ENCODE peak calls at places on chromosomes 6 and 20, in six cellular contexts. O, C, Z, M, B and U are unnamed samples.

GRCh38 chr20:32539817-32540675 is 45.1 kb downstream of the NOL4L start:
- DNase-seq in O (no peak), C (no peak), Z (no peak), M (no peak), B (peak; percentile 71), U (peak; percentile 44)

GRCh38 chr20:6959900-6960312 is 192.4 kb downstream of the BMP2 start:
- DNase-seq in O (no peak), C (no peak), Z (no peak), M (no peak), B (peak; percentile 51), U (no peak)

GRCh38 chr6:106158816-106159215 is 72.7 kb downstream of the PRDM1 start:
- DNase-seq in O (no peak), C (no peak), Z (no peak), M (no peak), B (no peak), U (no peak)

GRCh38 chr6:160248538-160248937 is 10.1 kb downstream of the SLC22A2 start:
- DNase-seq in O (no peak), C (peak; percentile 57), Z (no peak), M (no peak), B (no peak), U (no peak)

GRCh38 chr6:109260126-109260525 is 122.1 kb downstream of the CD164 start:
- DNase-seq in O (no peak), C (no peak), Z (no peak), M (no peak), B (no peak), U (no peak)

GRCh38 chr20:25327521-25328235 is 63.0 kb downstream of the ABHD12 start:
- DNase-seq in O (no peak), C (no peak), Z (no peak), M (no peak), B (no peak), U (no peak)

GRCh38 chr6:127496471-127496870 is 22.7 kb downstream of the MTCL3 start:
- DNase-seq in O (no peak), C (no peak), Z (no peak), M (no peak), B (no peak), U (no peak)

GRCh38 chr6:43835872-43836419 is 65.9 kb downstream of the VEGFA start:
- DNase-seq in O (no peak), C (no peak), Z (no peak), M (no peak), B (no peak), U (no peak)

GRCh38 chr6:151160869-151161268 is 78.9 kb upstream of the AKAP12 start:
- DNase-seq in O (no peak), C (no peak), Z (no peak), M (no peak), B (peak; percentile 58), U (no peak)

GRCh38 chr6:48733581-48733980 is 622.6 kb upstream of the PTCHD4 start:
- DNase-seq in O (no peak), C (no peak), Z (no peak), M (no peak), B (no peak), U (no peak)

GRCh38 chr20:57411406-57412283 is 20.4 kb downstream of the RBM38 start:
- DNase-seq in O (no peak), C (no peak), Z (no peak), M (no peak), B (no peak), U (no peak)

GRCh38 chr6:162200945-162201692 is 526.4 kb downstream of the PRKN start:
- DNase-seq in O (no peak), C (no peak), Z (peak; percentile 39), M (no peak), B (no peak), U (no peak)

GRCh38 chr6:139990865-139991264 is 616.4 kb upstream of the CITED2 start:
- DNase-seq in O (no peak), C (peak; percentile 46), Z (no peak), M (no peak), B (peak; percentile 45), U (no peak)

GRCh38 chr6:87710090-87710489 is 8.1 kb upstream of the AKIRIN2 start:
- DNase-seq in O (no peak), C (no peak), Z (no peak), M (no peak), B (no peak), U (no peak)

GRCh38 chr6:35051393-35051792 is 89.7 kb downstream of the TCP11 start:
- DNase-seq in O (no peak), C (no peak), Z (no peak), M (no peak), B (no peak), U (no peak)

GRCh38 chr6:109053285-109053684 is 41.4 kb downstream of the SESN1 start:
- DNase-seq in O (no peak), C (no peak), Z (no peak), M (no peak), B (no peak), U (no peak)

GRCh38 chr6:13565921-13566320 is 8.5 kb upstream of the SIRT5 start:
- DNase-seq in O (no peak), C (no peak), Z (no peak), M (no peak), B (no peak), U (no peak)

GRCh38 chr20:3165473-3166337 is 6.0 kb upstream of the FASTKD5 start:
- DNase-seq in O (peak; percentile 37), C (no peak), Z (no peak), M (no peak), B (no peak), U (no peak)

GRCh38 chr6:154829970-154830369 is 96.8 kb downstream of the SCAF8 start:
- DNase-seq in O (no peak), C (no peak), Z (no peak), M (no peak), B (no peak), U (no peak)

GRCh38 chr6:84860954-84861353 is 96.6 kb upstream of the TBX18 start:
- DNase-seq in O (no peak), C (no peak), Z (no peak), M (no peak), B (no peak), U (no peak)

GRCh38 chr6:168606722-168607121 is 165.7 kb downstream of the SMOC2 start:
- DNase-seq in O (no peak), C (no peak), Z (no peak), M (no peak), B (no peak), U (no peak)

GRCh38 chr6:40582892-40583291 is 4.3 kb downstream of the LRFN2 start:
- DNase-seq in O (no peak), C (no peak), Z (no peak), M (no peak), B (no peak), U (no peak)

GRCh38 chr6:82370788-82371187 is 7.2 kb downstream of the TPBG start:
- DNase-seq in O (no peak), C (no peak), Z (no peak), M (no peak), B (no peak), U (no peak)

DNA sequence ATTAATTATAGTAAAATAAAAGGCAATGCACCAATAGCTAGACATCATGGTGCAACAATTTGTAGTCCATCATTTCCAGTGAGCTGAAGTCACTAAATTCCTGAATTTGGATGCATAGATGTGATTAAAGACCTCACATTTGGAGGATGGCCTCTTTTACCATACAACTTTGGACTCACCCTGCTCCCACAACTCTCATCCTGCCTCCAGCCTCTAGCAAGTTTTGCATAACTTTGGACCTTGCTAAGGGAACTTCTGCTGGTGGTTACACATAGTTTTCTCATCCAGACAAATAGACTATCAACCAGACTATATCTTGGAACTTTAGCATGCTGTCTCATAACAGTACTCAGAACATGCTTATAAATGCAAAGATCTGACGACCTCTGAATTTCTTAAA is 12.8 kb upstream of the ELOVL2 start:
- DNase-seq in O (no peak), C (no peak), Z (no peak), M (no peak), B (no peak), U (no peak)
- H3K4me1 ChIP-seq in O (no peaks in the 10 kb centered on the region), C (no peaks in the 10 kb centered on the region), Z (no peaks in the 10 kb centered on the region), M (no peaks in the 10 kb centered on the region), B (no peaks in the 10 kb centered on the region), U (no peaks in the 10 kb centered on the region)

GRCh38 chr6:111724505-111724904 is 118.8 kb upstream of the TRAF3IP2 start:
- DNase-seq in O (no peak), C (no peak), Z (no peak), M (no peak), B (no peak), U (no peak)

GRCh38 chr6:111722220-111722731 is 116.6 kb upstream of the TRAF3IP2 start:
- DNase-seq in O (no peak), C (no peak), Z (no peak), M (no peak), B (no peak), U (no peak)

GRCh38 chr6:111723412-111723970 is 117.8 kb upstream of the TRAF3IP2 start:
- DNase-seq in O (no peak), C (no peak), Z (no peak), M (no peak), B (no peak), U (no peak)

GRCh38 chr6:111725446-111726112 is 119.9 kb upstream of the TRAF3IP2 start:
- DNase-seq in O (no peak), C (no peak), Z (no peak), M (no peak), B (no peak), U (no peak)

GRCh38 chr6:111724039-111724438 is 118.4 kb upstream of the TRAF3IP2 start:
- DNase-seq in O (no peak), C (no peak), Z (no peak), M (no peak), B (no peak), U (no peak)
- H3K27ac ChIP-seq in O (no peak overlapping the region), C (no peak overlapping the region), Z (no peak overlapping the region), M (no peak overlapping the region), B (no peak overlapping the region), U (no peak overlapping the region)

GRCh38 chr6:25292384-25292783 is 13.2 kb downstream of the CARMIL1 start:
- DNase-seq in O (no peak), C (no peak), Z (no peak), M (no peak), B (no peak), U (no peak)
- H3K4me1 ChIP-seq in O (peaks cover 9% of the 10 kb centered on the region), C (no peaks in the 10 kb centered on the region), Z (peaks cover 12% of the 10 kb centered on the region), M (peaks cover 50% of the 10 kb centered on the region), B (peaks cover 13% of the 10 kb centered on the region), U (no peaks in the 10 kb centered on the region)

GRCh38 chr6:22145823-22146379 is 150.9 kb downstream of the PRL start:
- DNase-seq in O (peak; percentile 35), C (no peak), Z (no peak), M (no peak), B (peak; percentile 16), U (peak; percentile 26)

GRCh38 chr6:22147469-22147815 is 149.4 kb downstream of the PRL start:
- DNase-seq in O (no peak), C (no peak), Z (no peak), M (no peak), B (peak; percentile 10), U (no peak)

GRCh38 chr6:22142931-22143330 is 153.9 kb downstream of the PRL start:
- DNase-seq in O (no peak), C (no peak), Z (no peak), M (no peak), B (no peak), U (no peak)

GRCh38 chr6:22146581-22147468 is 150.0 kb downstream of the PRL start:
- DNase-seq in O (peak; percentile 21), C (no peak), Z (no peak), M (no peak), B (no peak), U (no peak)

DNA sequence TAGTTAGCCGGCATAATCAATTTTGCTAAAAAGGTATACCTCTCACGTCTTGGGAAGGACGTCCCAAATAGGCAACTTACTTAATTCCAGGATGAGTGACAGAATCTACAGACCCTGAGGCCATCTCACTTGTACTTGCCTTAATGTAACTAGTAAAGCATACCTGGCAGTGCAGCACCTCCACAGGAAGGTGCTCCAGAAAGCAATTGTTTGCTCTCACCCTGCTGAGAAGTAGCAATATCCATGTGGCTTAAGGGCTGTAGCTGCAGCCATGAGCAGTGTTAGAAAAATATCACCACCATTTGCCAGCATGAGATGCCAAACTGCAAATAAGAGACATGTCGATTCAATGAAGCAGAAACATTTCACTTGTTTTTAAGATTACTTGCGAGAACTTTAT is 151.5 kb downstream of the PRL start:
- DNase-seq in O (no peak), C (no peak), Z (no peak), M (no peak), B (no peak), U (no peak)
- H3K27ac ChIP-seq in O (peak overlapping the region; percentile 19), C (no peak overlapping the region), Z (no peak overlapping the region), M (no peak overlapping the region), B (no peak overlapping the region), U (no peak overlapping the region)